ENCODE peak calls at places on chromosomes 5 and 9, in seven cellular contexts. Z, C, T, B, Q, S and P are unnamed samples.

GRCh38 chr9:125861405-125862063 is 114.4 kb downstream of the PBX3 start:
- DNase-seq in S (no peak), C (no peak), Z (no peak), T (no peak), Q (no peak), B (no peak), P (no peak)

GRCh38 chr5:171840701-171841522 is 55.3 kb downstream of the SMIM23 start:
- DNase-seq in Q (no peak), S (no peak), T (no peak), C (no peak), Z (no peak), B (no peak), P (no peak)

GRCh38 chr9:85118990-85119755 is 449.6 kb downstream of the NTRK2 start:
- DNase-seq in C (no peak), Q (no peak), Z (no peak), S (no peak), B (no peak), T (peak; percentile 25), P (no peak)

GRCh38 chr5:31078931-31079330 is 114.6 kb upstream of the CDH6 start:
- DNase-seq in Q (no peak), C (no peak), Z (no peak), B (no peak), S (no peak), T (no peak), P (no peak)

GRCh38 chr5:178499352-178499751 is 90.8 kb downstream of the COL23A1 start:
- DNase-seq in S (no peak), C (no peak), B (no peak), T (no peak), Z (no peak), Q (no peak), P (no peak)

GRCh38 chr9:69797680-69798079 is 22.9 kb upstream of the CFAP95 start:
- DNase-seq in Z (no peak), S (no peak), Q (no peak), C (no peak), B (no peak), T (no peak), P (no peak)

GRCh38 chr5:15722305-15722704 is 222.3 kb downstream of the FBXL7 start:
- DNase-seq in S (no peak), Q (no peak), C (no peak), Z (no peak), B (no peak), T (no peak), P (no peak)

GRCh38 chr5:10214036-10214435 is 35.7 kb downstream of the ATPSCKMT start:
- DNase-seq in Q (no peak), B (peak; percentile 14), Z (no peak), C (no peak), T (no peak), S (no peak), P (no peak)

GRCh38 chr5:6637590-6637989 is 4.3 kb downstream of the SRD5A1 start:
- DNase-seq in C (no peak), Z (no peak), T (no peak), B (no peak), S (no peak), Q (no peak), P (no peak)

DNA sequence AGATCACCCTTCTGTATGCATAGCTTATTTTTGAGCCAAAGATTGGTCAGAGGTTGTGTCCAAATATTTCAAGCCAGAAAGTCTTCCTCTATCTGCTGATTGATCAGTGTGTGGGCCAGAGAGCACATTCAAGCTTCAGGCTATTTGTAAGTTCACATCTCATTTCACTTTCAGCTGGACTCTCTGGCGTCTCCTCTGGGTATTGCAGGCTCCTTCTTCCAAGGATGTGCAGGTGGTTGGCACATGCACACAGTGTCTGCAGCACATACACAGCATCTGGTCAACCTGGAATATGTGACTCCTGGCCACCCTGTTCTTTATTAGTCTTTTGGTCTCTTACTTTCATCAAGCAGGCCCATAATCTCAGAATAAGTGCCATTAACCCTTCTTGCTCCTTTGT is 516.1 kb downstream of the ANXA1 start:
- DNase-seq in B (peak; percentile 24), S (no peak), Q (no peak), T (no peak), Z (no peak), C (no peak), P (no peak)
- TF ChIP-seq CTCF in B (peak; percentile 37), S (no peak), Q (no peak), T (no peak), Z (no peak), C (no peak), P (no peak)

GRCh38 chr9:31124389-31124788 is 1260.1 kb upstream of the ACO1 start:
- DNase-seq in B (no peak), S (no peak), Z (no peak), T (no peak), C (no peak), Q (no peak), P (no peak)

DNA sequence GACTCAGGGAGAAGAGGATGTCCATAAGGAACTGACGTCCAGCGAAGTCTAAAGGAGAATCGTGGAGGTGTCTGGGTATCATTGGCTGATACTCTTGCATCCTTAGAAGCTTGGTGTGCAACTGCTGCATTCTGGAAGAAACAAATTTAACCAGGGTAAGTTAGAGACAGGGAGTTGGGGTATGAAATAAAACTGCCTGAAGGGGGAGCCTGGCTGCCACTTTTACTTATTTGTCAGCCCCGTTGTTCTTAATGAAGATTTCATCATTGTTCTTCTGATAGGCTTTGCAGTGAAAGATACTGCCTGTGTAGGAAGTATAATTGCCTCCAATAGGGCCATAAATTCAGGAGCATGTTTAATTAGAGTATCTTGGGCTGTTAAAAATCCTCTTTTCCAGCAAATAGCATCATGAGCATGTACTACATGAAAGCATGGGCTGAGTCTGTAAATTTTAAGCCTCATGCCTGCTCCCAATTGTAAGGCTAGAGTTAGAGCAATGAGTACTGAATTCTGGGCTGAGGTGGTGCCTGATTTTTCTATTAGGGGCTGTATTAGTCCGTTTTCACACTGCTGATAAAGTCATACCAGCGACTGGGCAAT is 1264.5 kb upstream of the ACO1 start:
- DNase-seq in Q (no peak), B (peak; percentile 57), C (no peak), T (peak; percentile 11), S (peak; percentile 16), Z (peak; percentile 43), P (no peak)
- TF ChIP-seq CTCF in Q (peak; percentile 21), B (peak; percentile 59), C (peak; percentile 10), T (peak; percentile 51), S (peak; percentile 35), Z (peak; percentile 78), P (peak; percentile 14)

GRCh38 chr9:130036099-130036498 is 6.9 kb downstream of the FNBP1 start:
- DNase-seq in Q (no peak), T (peak; percentile 60), B (peak; percentile 51), Z (no peak), S (no peak), C (no peak), P (no peak)
- TF ChIP-seq CTCF in Q (no peak), T (no peak), B (no peak), Z (no peak), S (no peak), C (no peak), P (no peak)

GRCh38 chr5:124877501-124878146 is 131.2 kb upstream of the ZNF608 start:
- DNase-seq in S (no peak), Z (no peak), T (no peak), C (no peak), Q (no peak), B (no peak), P (no peak)
- TF ChIP-seq CTCF in S (no peak), Z (no peak), T (no peak), C (no peak), Q (no peak), B (no peak), P (no peak)

GRCh38 chr9:116361558-116361957 is 208.0 kb downstream of the PAPPA start:
- DNase-seq in S (no peak), B (no peak), Z (no peak), C (no peak), T (no peak), Q (no peak), P (no peak)

GRCh38 chr9:116368680-116369079 is 215.1 kb downstream of the PAPPA start:
- DNase-seq in T (no peak), Q (no peak), Z (no peak), S (no peak), C (no peak), B (no peak), P (no peak)

GRCh38 chr9:116360974-116361373 is 207.4 kb downstream of the PAPPA start:
- DNase-seq in B (no peak), T (no peak), Q (no peak), C (no peak), S (no peak), Z (no peak), P (no peak)

GRCh38 chr9:116362493-116362892 is 208.9 kb downstream of the PAPPA start:
- DNase-seq in Z (no peak), C (no peak), Q (no peak), T (no peak), S (no peak), B (no peak), P (no peak)

GRCh38 chr9:116365056-116365471 is 211.5 kb downstream of the PAPPA start:
- DNase-seq in Q (peak; percentile 75), C (peak; percentile 77), B (peak; percentile 73), T (peak; percentile 61), Z (no peak), S (no peak), P (no peak)
- TF ChIP-seq CTCF in Q (peak; percentile 1), C (peak; percentile 47), B (peak; percentile 21), T (no peak), Z (no peak), S (no peak), P (no peak)

DNA sequence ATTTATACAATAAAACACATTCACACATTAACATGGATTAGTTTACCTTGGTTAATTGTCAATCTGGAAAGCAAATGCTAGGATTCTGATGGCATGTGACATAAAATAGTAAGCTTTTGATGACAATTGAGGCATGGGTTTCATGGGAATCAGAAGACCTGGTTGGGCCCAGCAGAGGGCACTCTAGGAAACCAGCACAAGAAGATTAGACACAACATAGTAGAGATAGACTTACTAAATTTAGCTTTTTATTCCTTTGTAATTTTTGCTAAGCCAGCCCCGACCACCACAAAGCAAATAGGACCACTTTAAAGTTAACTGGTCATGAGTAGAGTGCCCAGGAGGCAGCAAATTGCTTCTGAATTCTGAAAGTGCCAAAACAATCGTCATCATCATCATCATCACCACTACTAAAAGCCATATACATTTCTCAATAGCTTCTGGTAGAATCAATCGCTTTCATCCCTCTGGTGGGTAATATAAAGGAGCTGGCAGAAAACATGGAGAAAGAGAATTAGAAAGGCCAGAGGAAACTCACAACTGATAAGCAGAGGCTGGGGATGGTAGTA is 163.2 kb downstream of the ARRDC3 start:
- DNase-seq in Q (no peak), C (no peak), B (no peak), Z (peak; percentile 17), S (no peak), T (no peak), P (no peak)
- TF ChIP-seq CTCF in Q (peak; percentile 3), C (no peak), B (peak; percentile 33), Z (peak; percentile 42), S (peak; percentile 15), T (peak; percentile 44), P (no peak)